ENCODE peak calls at places on chromosomes 16 and 17, in four cellular contexts. One of them, this sample, is unnamed.

GRCh38 chr17:58352843-58353719 is 1.1 kb upstream of the SUPT4H1 start:
- DNase-seq in A549: no peak
- DNase-seq in HepG2: no peak
- DNase-seq in GM12878: no peak
- DNase-seq in this sample: no peak

GRCh38 chr16:74691093-74691855 is 9.4 kb downstream of the MLKL start:
- DNase-seq in HepG2: no peak
- DNase-seq in A549: no peak
- DNase-seq in GM12878: no peak
- DNase-seq in this sample: no peak

GRCh38 chr17:38735161-38735997 is 5.2 kb downstream of the CISD3 start:
- DNase-seq in HepG2: peak; percentile 33
- DNase-seq in A549: peak; percentile 50
- DNase-seq in GM12878: no peak
- DNase-seq in this sample: peak; percentile 82

GRCh38 chr17:48024149-48025039 is 13.2 kb downstream of the COPZ2 start:
- DNase-seq in GM12878: no peak
- DNase-seq in HepG2: no peak
- DNase-seq in A549: peak; percentile 85
- DNase-seq in this sample: peak; percentile 29

GRCh38 chr17:81404557-81405165 is 9.4 kb downstream of the BAHCC1 start:
- DNase-seq in A549: no peak
- DNase-seq in HepG2: no peak
- DNase-seq in GM12878: no peak
- DNase-seq in this sample: no peak

GRCh38 chr17:45229681-45230409 is 8.2 kb downstream of the FMNL1 start:
- DNase-seq in HepG2: no peak
- DNase-seq in A549: no peak
- DNase-seq in GM12878: no peak
- DNase-seq in this sample: no peak

GRCh38 chr16:84423416-84423837 is 55.1 kb downstream of the ATP2C2 start:
- DNase-seq in HepG2: peak; percentile 67
- DNase-seq in A549: peak; percentile 80
- DNase-seq in GM12878: peak; percentile 11
- DNase-seq in this sample: peak; percentile 72

GRCh38 chr16:72805486-72805885 is 242.4 kb downstream of the ZFHX3 start:
- DNase-seq in GM12878: no peak
- DNase-seq in HepG2: no peak
- DNase-seq in A549: no peak
- DNase-seq in this sample: no peak

GRCh38 chr17:2684549-2684948 is 27.0 kb downstream of the CLUH start:
- DNase-seq in HepG2: no peak
- DNase-seq in A549: no peak
- DNase-seq in GM12878: no peak
- DNase-seq in this sample: no peak

GRCh38 chr17:74682442-74683190 is 30.1 kb downstream of the CD300LF start:
- DNase-seq in A549: no peak
- DNase-seq in GM12878: no peak
- DNase-seq in HepG2: no peak
- DNase-seq in this sample: no peak

GRCh38 chr17:55266051-55266957 is 1.5 kb downstream of the HLF start:
- DNase-seq in HepG2: peak; percentile 64
- DNase-seq in GM12878: no peak
- DNase-seq in A549: no peak
- DNase-seq in this sample: no peak

GRCh38 chr17:82016061-82016874 is 6.4 kb downstream of the CENPX start:
- DNase-seq in GM12878: no peak
- DNase-seq in A549: no peak
- DNase-seq in HepG2: no peak
- DNase-seq in this sample: no peak

GRCh38 chr17:6536566-6537065 is 19.7 kb downstream of the PITPNM3 start:
- DNase-seq in GM12878: no peak
- DNase-seq in HepG2: no peak
- DNase-seq in A549: no peak
- DNase-seq in this sample: no peak

DNA sequence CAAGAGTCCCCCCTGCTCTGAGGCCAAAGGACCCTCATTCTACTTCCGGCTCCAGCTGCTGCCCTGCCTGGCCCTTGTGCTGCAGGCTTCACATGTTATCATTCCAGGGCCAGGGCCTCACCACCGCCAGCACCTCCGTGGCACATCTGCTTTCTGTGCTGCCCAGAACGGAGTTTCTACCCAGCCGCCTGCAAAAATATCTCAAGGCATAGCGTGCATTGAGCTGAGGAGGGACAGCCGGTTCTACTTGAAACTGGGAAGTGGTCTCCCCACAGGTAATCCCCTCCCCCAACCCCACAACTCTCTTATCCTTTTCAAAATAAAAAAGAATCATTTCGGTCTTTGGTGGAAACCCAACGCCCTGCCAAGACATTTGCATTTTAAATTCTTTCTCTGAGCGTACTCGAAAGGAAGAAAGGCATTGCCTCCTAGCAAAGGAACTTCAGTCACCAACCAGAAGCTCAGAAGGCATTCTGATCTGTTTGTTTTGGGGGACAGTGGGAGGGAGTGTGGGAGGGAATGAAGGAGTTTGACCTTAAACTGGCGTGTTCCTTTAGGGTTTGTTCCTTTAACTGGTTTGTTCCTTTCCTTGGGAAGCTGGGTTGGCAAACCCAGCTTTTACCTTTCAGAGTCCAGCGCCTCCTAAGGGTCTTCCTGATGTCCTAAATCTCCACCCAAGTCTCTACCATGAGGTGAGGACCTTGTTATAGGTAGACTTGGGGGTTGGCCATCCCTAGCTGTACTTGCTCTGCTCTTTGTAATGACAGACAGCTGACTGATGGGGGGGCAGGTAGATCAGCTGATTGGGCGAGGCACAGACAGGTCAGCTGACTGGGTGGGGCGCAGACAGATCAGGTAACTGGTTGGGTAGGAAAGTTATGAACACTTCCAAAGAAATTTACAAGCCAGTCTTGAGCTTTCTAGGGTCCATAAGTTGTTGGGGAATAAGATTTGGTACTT is 33.4 kb upstream of the PIK3R6 start:
- DNase-seq in A549: no peak
- DNase-seq in GM12878: peak; percentile 84
- DNase-seq in HepG2: no peak
- DNase-seq in this sample: peak; percentile 17
- TF ChIP-seq CTCF in A549: no peak
- TF ChIP-seq CTCF in GM12878: peak; percentile 17
- TF ChIP-seq CTCF in HepG2: no peak
- TF ChIP-seq CTCF in this sample: no peak

GRCh38 chr17:67532326-67532871 is 155.3 kb downstream of the PITPNC1 start:
- DNase-seq in HepG2: no peak
- DNase-seq in GM12878: no peak
- DNase-seq in A549: no peak
- DNase-seq in this sample: no peak

GRCh38 chr17:67525239-67526135 is 148.4 kb downstream of the PITPNC1 start:
- DNase-seq in A549: no peak
- DNase-seq in HepG2: no peak
- DNase-seq in GM12878: no peak
- DNase-seq in this sample: no peak

GRCh38 chr17:67526700-67527099 is 149.6 kb downstream of the PITPNC1 start:
- DNase-seq in GM12878: no peak
- DNase-seq in HepG2: no peak
- DNase-seq in A549: no peak
- DNase-seq in this sample: no peak

GRCh38 chr17:67531291-67531690 is 154.2 kb downstream of the PITPNC1 start:
- DNase-seq in A549: no peak
- DNase-seq in GM12878: no peak
- DNase-seq in HepG2: no peak
- DNase-seq in this sample: no peak

DNA sequence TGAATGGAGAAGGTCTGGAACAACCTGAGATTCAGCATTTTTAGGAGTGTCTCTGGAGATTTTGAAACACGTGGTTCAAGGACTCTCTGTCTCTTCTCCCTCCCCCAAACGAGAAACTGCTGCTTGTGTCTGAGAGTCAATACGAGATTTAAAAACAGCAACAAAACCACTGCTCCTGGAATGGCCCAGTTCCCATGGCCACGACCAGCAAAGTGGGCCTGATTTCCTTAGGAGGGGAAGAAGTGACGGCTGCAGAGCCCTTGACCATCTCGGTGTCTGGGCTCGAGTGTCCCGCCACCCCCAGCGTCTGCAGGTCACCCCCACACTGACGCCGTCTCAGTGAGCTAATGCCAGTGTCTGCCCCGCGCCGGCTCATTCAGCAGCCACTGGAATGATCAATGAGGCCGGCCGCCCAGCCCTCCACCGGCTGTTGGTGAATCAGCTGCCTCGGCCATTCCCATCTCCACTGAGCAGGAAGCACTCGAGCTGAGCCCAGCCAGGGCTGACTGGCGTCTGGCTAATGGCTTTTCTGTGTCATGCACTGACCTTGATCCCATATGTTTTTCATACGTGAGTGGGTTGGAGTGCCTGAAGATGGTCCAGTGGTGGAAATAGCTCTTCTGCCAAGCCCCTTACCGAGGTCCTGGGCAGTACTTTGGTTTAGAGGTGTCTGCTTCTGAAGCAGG is 151.8 kb downstream of the PITPNC1 start:
- DNase-seq in HepG2: peak; percentile 92
- DNase-seq in A549: peak; percentile 67
- DNase-seq in GM12878: no peak
- DNase-seq in this sample: no peak
- TF ChIP-seq ESRRA in HepG2: no peak
- TF ChIP-seq ESRRA in A549: no peak
- TF ChIP-seq ESRRA in GM12878: no peak
- TF ChIP-seq ESRRA in this sample: no peak

GRCh38 chr17:17685775-17686291 is 4.6 kb downstream of the RAI1 start:
- DNase-seq in A549: peak; percentile 66
- DNase-seq in HepG2: no peak
- DNase-seq in GM12878: no peak
- DNase-seq in this sample: no peak
- TF ChIP-seq SMC3 in A549: no peak
- TF ChIP-seq SMC3 in HepG2: no peak
- TF ChIP-seq SMC3 in GM12878: peak; percentile 5
- TF ChIP-seq SMC3 in this sample: no peak

GRCh38 chr17:17264430-17264829 is 16.6 kb downstream of the COPS3 start:
- DNase-seq in GM12878: no peak
- DNase-seq in HepG2: no peak
- DNase-seq in A549: no peak
- DNase-seq in this sample: no peak

GRCh38 chr17:17275991-17276390 is 5.1 kb downstream of the COPS3 start:
- DNase-seq in HepG2: no peak
- DNase-seq in GM12878: no peak
- DNase-seq in A549: no peak
- DNase-seq in this sample: no peak

GRCh38 chr17:17269926-17270773 is 10.9 kb downstream of the COPS3 start:
- DNase-seq in GM12878: no peak
- DNase-seq in A549: peak; percentile 46
- DNase-seq in HepG2: peak; percentile 30
- DNase-seq in this sample: no peak
- TF ChIP-seq CTCF in GM12878: peak; percentile 30
- TF ChIP-seq CTCF in A549: peak; percentile 48
- TF ChIP-seq CTCF in HepG2: peak; percentile 44
- TF ChIP-seq CTCF in this sample: peak; percentile 25

GRCh38 chr17:76026714-76027158 is 370 bp downstream of the EVPL start:
- DNase-seq in HepG2: no peak
- DNase-seq in GM12878: no peak
- DNase-seq in A549: peak; percentile 53
- DNase-seq in this sample: no peak

GRCh38 chr17:76024353-76024752 is 2.8 kb downstream of the EVPL start:
- DNase-seq in GM12878: no peak
- DNase-seq in HepG2: no peak
- DNase-seq in A549: no peak
- DNase-seq in this sample: no peak

GRCh38 chr17:76025294-76025693 is 1.8 kb downstream of the EVPL start:
- DNase-seq in GM12878: no peak
- DNase-seq in A549: no peak
- DNase-seq in HepG2: no peak
- DNase-seq in this sample: no peak

GRCh38 chr17:76023900-76024237 is 3.2 kb downstream of the EVPL start:
- DNase-seq in HepG2: no peak
- DNase-seq in A549: no peak
- DNase-seq in GM12878: no peak
- DNase-seq in this sample: no peak

DNA sequence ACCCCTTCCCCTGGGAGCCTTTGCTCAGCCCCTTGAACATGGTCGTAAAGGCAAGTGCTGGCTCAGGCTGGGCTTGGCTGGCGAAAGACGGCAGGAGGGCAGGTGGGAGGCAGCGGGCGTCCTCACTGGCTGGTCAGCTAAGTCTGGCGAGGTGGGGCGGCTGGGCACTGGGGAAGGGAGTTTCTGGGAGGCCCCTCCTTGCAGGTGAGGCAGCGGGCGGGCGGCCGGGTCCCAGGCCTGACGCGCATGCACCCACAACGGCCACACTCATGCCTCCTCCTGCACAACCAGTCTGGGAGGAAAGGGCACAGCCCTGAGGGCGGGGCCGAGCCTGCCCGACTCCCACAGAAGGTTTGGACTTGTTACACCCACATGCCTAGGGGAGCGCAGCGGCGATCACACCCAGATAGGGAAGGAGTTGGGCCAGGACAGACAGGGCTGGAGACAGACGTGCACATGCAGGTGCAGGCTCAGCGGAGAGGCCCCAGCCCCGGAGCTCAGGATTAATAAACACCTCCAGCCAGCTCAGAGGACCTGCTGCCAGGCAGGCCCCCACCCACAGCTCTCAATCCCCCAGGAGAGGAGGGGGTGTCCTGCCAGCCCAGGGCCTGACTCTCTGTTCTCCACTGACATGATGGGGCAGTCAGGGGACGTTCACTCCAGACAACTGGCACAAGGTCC is at the start of gene EVPL:
- DNase-seq in HepG2: peak; percentile 79
- DNase-seq in A549: peak; percentile 88
- DNase-seq in GM12878: no peak
- DNase-seq in this sample: no peak
- TF ChIP-seq ESRRA in HepG2: no peak
- TF ChIP-seq ESRRA in A549: no peak
- TF ChIP-seq ESRRA in GM12878: no peak
- TF ChIP-seq ESRRA in this sample: no peak

GRCh38 chr16:30342751-30343490 is 12.2 kb downstream of the CD2BP2 start:
- DNase-seq in A549: no peak
- DNase-seq in HepG2: no peak
- DNase-seq in GM12878: no peak
- DNase-seq in this sample: no peak

GRCh38 chr16:30335598-30336474 is 19.3 kb downstream of the CD2BP2 start:
- DNase-seq in HepG2: peak; percentile 96
- DNase-seq in GM12878: peak; percentile 23
- DNase-seq in A549: no peak
- DNase-seq in this sample: no peak

GRCh38 chr16:30346286-30346685 is 8.8 kb downstream of the CD2BP2 start:
- DNase-seq in A549: no peak
- DNase-seq in GM12878: no peak
- DNase-seq in HepG2: no peak
- DNase-seq in this sample: no peak

DNA sequence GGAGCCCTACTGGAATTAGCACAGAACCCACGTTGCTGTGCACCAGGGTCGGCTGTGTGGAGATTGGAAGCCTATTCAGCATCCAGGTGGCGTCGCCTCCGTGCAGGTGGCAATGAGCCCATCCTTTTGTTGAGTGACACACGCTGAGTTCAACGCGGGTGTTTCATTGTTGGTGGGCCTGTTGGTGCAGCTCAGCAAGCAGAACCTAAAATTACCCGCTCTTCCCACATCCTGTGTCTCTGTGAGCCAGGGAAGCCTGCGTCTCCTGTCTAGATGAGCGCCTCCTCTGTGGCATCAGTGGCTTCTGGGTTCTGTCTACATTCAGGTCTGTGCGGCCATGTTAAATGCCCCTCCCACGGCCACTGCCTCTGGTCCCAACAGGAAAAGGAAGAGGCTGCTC is 14.5 kb downstream of the CD2BP2 start:
- DNase-seq in A549: no peak
- DNase-seq in HepG2: no peak
- DNase-seq in GM12878: no peak
- DNase-seq in this sample: no peak
- TF ChIP-seq SMC3 in A549: no peak
- TF ChIP-seq SMC3 in HepG2: no peak
- TF ChIP-seq SMC3 in GM12878: no peak
- TF ChIP-seq SMC3 in this sample: no peak

GRCh38 chr17:78383725-78384471 is 5.4 kb downstream of the PGS1 start:
- DNase-seq in GM12878: peak; percentile 74
- DNase-seq in A549: no peak
- DNase-seq in HepG2: no peak
- DNase-seq in this sample: no peak
- TF ChIP-seq CTCF in GM12878: no peak
- TF ChIP-seq CTCF in A549: no peak
- TF ChIP-seq CTCF in HepG2: no peak
- TF ChIP-seq CTCF in this sample: no peak